ENCODE peak calls at places on chromosome 6, in four cellular contexts. One of them, this sample, is unnamed.

GRCh38 chr6:49713346-49713745 is at the start of gene CRISP2:
- DNase-seq in DMS153: peak; percentile 55
- DNase-seq in cardiac muscle cell: no peak
- DNase-seq in T-helper 1 cell: no peak
- DNase-seq in this sample: no peak

GRCh38 chr6:107458687-107459282 is 579 bp downstream of the PDSS2 start:
- DNase-seq in DMS153: peak; percentile 18
- DNase-seq in cardiac muscle cell: peak; percentile 26
- DNase-seq in T-helper 1 cell: peak; percentile 12
- DNase-seq in this sample: peak; percentile 37

GRCh38 chr6:1667805-1668175 is 58.1 kb downstream of the FOXC1 start:
- DNase-seq in DMS153: no peak
- DNase-seq in cardiac muscle cell: no peak
- DNase-seq in T-helper 1 cell: no peak
- DNase-seq in this sample: no peak

GRCh38 chr6:168216741-168217140 is 102.8 kb downstream of the DACT2 start:
- DNase-seq in DMS153: no peak
- DNase-seq in cardiac muscle cell: peak; percentile 19
- DNase-seq in T-helper 1 cell: no peak
- DNase-seq in this sample: no peak

GRCh38 chr6:82040405-82041221 is 206.9 kb downstream of the IBTK start:
- DNase-seq in DMS153: peak; percentile 34
- DNase-seq in cardiac muscle cell: peak; percentile 76
- DNase-seq in T-helper 1 cell: no peak
- DNase-seq in this sample: peak; percentile 1

GRCh38 chr6:42363906-42364859 is 87.5 kb downstream of the TRERF1 start:
- DNase-seq in DMS153: no peak
- DNase-seq in cardiac muscle cell: no peak
- DNase-seq in T-helper 1 cell: no peak
- DNase-seq in this sample: no peak

GRCh38 chr6:108133594-108134179 is 32.1 kb upstream of the NR2E1 start:
- DNase-seq in DMS153: peak; percentile 59
- DNase-seq in cardiac muscle cell: peak; percentile 79
- DNase-seq in T-helper 1 cell: no peak
- DNase-seq in this sample: peak; percentile 38

GRCh38 chr6:144493035-144493910 is 208.1 kb downstream of the UTRN start:
- DNase-seq in DMS153: no peak
- DNase-seq in cardiac muscle cell: peak; percentile 31
- DNase-seq in T-helper 1 cell: no peak
- DNase-seq in this sample: no peak

GRCh38 chr6:50654155-50654554 is 59.2 kb upstream of the TFAP2D start:
- DNase-seq in DMS153: no peak
- DNase-seq in cardiac muscle cell: no peak
- DNase-seq in T-helper 1 cell: no peak
- DNase-seq in this sample: no peak

GRCh38 chr6:167092672-167093339 is 30.1 kb upstream of the CCR6 start:
- DNase-seq in DMS153: no peak
- DNase-seq in cardiac muscle cell: no peak
- DNase-seq in T-helper 1 cell: no peak
- DNase-seq in this sample: no peak

GRCh38 chr6:4774296-4774695 is 1.9 kb upstream of the CDYL start:
- DNase-seq in DMS153: no peak
- DNase-seq in cardiac muscle cell: no peak
- DNase-seq in T-helper 1 cell: no peak
- DNase-seq in this sample: no peak

GRCh38 chr6:170553686-170554085 is 483 bp upstream of the TBP start:
- DNase-seq in DMS153: no peak
- DNase-seq in cardiac muscle cell: peak; percentile 61
- DNase-seq in T-helper 1 cell: peak; percentile 39
- DNase-seq in this sample: peak; percentile 38

GRCh38 chr6:132659082-132659481 is at the start of gene TAAR1:
- DNase-seq in DMS153: peak; percentile 82
- DNase-seq in cardiac muscle cell: no peak
- DNase-seq in T-helper 1 cell: no peak
- DNase-seq in this sample: no peak

GRCh38 chr6:119568580-119568979 is 219.0 kb upstream of the MAN1A1 start:
- DNase-seq in DMS153: no peak
- DNase-seq in cardiac muscle cell: no peak
- DNase-seq in T-helper 1 cell: no peak
- DNase-seq in this sample: no peak

GRCh38 chr6:125323376-125323775 is 21.6 kb upstream of the HDDC2 start:
- DNase-seq in DMS153: no peak
- DNase-seq in cardiac muscle cell: no peak
- DNase-seq in T-helper 1 cell: no peak
- DNase-seq in this sample: no peak

GRCh38 chr6:114342086-114342825 is 567 bp downstream of the HS3ST5 start:
- DNase-seq in DMS153: no peak
- DNase-seq in cardiac muscle cell: peak; percentile 16
- DNase-seq in T-helper 1 cell: no peak
- DNase-seq in this sample: no peak

GRCh38 chr6:142300758-142301251 is 1.0 kb upstream of the ADGRG6 start:
- DNase-seq in DMS153: no peak
- DNase-seq in cardiac muscle cell: peak; percentile 73
- DNase-seq in T-helper 1 cell: no peak
- DNase-seq in this sample: no peak

This sample was measured in activated naive CD8-positive, alpha-beta T cell treated with anti-CD3 and anti-CD28 coated beads, Interleukin-2, amount 50 U/mL, for 24 hours.